ENCODE peak calls at places on chromosome 1, in five cellular contexts. One of them, this sample, is unnamed.

GRCh38 chr1:117673405-117673804 is 67.6 kb downstream of the TENT5C start:
- DNase-seq in amniotic stem cell: no peak
- DNase-seq in iPS-NIHi11: no peak
- DNase-seq in hypothalamus: no peak
- DNase-seq in GM12892: no peak
- DNase-seq in this sample: no peak

GRCh38 chr1:22132517-22133235 is 10.2 kb downstream of the WNT4 start:
- DNase-seq in hypothalamus: no peak
- DNase-seq in amniotic stem cell: peak
- DNase-seq in GM12892: no peak
- DNase-seq in iPS-NIHi11: no peak
- DNase-seq in this sample: peak

GRCh38 chr1:25647863-25648262 is 31.3 kb downstream of the MAN1C1 start:
- DNase-seq in hypothalamus: no peak
- DNase-seq in GM12892: no peak
- DNase-seq in iPS-NIHi11: no peak
- DNase-seq in amniotic stem cell: no peak
- DNase-seq in this sample: no peak

GRCh38 chr1:83552820-83553219 is 446.1 kb downstream of the TTLL7 start:
- DNase-seq in iPS-NIHi11: no peak
- DNase-seq in GM12892: no peak
- DNase-seq in hypothalamus: no peak
- DNase-seq in amniotic stem cell: no peak
- DNase-seq in this sample: no peak

GRCh38 chr1:245503548-245503947 is 348.8 kb downstream of the KIF26B start:
- DNase-seq in GM12892: no peak
- DNase-seq in amniotic stem cell: no peak
- DNase-seq in iPS-NIHi11: no peak
- DNase-seq in hypothalamus: no peak
- DNase-seq in this sample: no peak

GRCh38 chr1:15196807-15197530 is 43.4 kb downstream of the TMEM51 start:
- DNase-seq in amniotic stem cell: no peak
- DNase-seq in GM12892: no peak
- DNase-seq in iPS-NIHi11: peak
- DNase-seq in hypothalamus: no peak
- DNase-seq in this sample: no peak

GRCh38 chr1:160354388-160354985 is 11.3 kb downstream of the NCSTN start:
- DNase-seq in iPS-NIHi11: peak
- DNase-seq in hypothalamus: peak
- DNase-seq in amniotic stem cell: no peak
- DNase-seq in GM12892: no peak
- DNase-seq in this sample: no peak

GRCh38 chr1:183276386-183276785 is 90.3 kb downstream of the LAMC2 start:
- DNase-seq in amniotic stem cell: no peak
- DNase-seq in GM12892: no peak
- DNase-seq in hypothalamus: no peak
- DNase-seq in iPS-NIHi11: no peak
- DNase-seq in this sample: no peak

GRCh38 chr1:207317561-207317960 is 3.9 kb upstream of the CD55 start:
- DNase-seq in amniotic stem cell: no peak
- DNase-seq in iPS-NIHi11: no peak
- DNase-seq in GM12892: no peak
- DNase-seq in hypothalamus: no peak
- DNase-seq in this sample: no peak

GRCh38 chr1:24009406-24009805 is 29.3 kb upstream of the SRSF10 start:
- DNase-seq in GM12892: no peak
- DNase-seq in iPS-NIHi11: peak
- DNase-seq in hypothalamus: no peak
- DNase-seq in amniotic stem cell: no peak
- DNase-seq in this sample: no peak

GRCh38 chr1:921011-921837 is 2.5 kb upstream of the SAMD11 start:
- DNase-seq in hypothalamus: peak
- DNase-seq in iPS-NIHi11: peak
- DNase-seq in amniotic stem cell: peak
- DNase-seq in GM12892: no peak
- DNase-seq in this sample: no peak

GRCh38 chr1:150165622-150166612 is 16.2 kb downstream of the PLEKHO1 start:
- DNase-seq in amniotic stem cell: no peak
- DNase-seq in iPS-NIHi11: peak
- DNase-seq in GM12892: no peak
- DNase-seq in hypothalamus: peak
- DNase-seq in this sample: no peak

GRCh38 chr1:74895411-74895810 is 162.5 kb downstream of the TYW3 start:
- DNase-seq in GM12892: no peak
- DNase-seq in amniotic stem cell: no peak
- DNase-seq in iPS-NIHi11: no peak
- DNase-seq in hypothalamus: no peak
- DNase-seq in this sample: no peak

GRCh38 chr1:8473121-8473891 is 155.4 kb downstream of the SLC45A1 start:
- DNase-seq in GM12892: no peak
- DNase-seq in amniotic stem cell: no peak
- DNase-seq in iPS-NIHi11: no peak
- DNase-seq in hypothalamus: no peak
- DNase-seq in this sample: no peak

GRCh38 chr1:7464736-7465135 is 306.4 kb upstream of the VAMP3 start:
- DNase-seq in amniotic stem cell: no peak
- DNase-seq in GM12892: no peak
- DNase-seq in iPS-NIHi11: no peak
- DNase-seq in hypothalamus: no peak
- DNase-seq in this sample: no peak

GRCh38 chr1:37244815-37245214 is 210.5 kb upstream of the GRIK3 start:
- DNase-seq in GM12892: no peak
- DNase-seq in hypothalamus: no peak
- DNase-seq in amniotic stem cell: no peak
- DNase-seq in iPS-NIHi11: no peak
- DNase-seq in this sample: no peak

GRCh38 chr1:247857986-247858356 is 984 bp downstream of the TRIM58 start:
- DNase-seq in GM12892: no peak
- DNase-seq in iPS-NIHi11: no peak
- DNase-seq in hypothalamus: no peak
- DNase-seq in amniotic stem cell: no peak
- DNase-seq in this sample: no peak

GRCh38 chr1:51329443-51330325 is 678 bp downstream of the TTC39A start:
- DNase-seq in amniotic stem cell: no peak
- DNase-seq in hypothalamus: no peak
- DNase-seq in GM12892: no peak
- DNase-seq in iPS-NIHi11: no peak
- DNase-seq in this sample: no peak

GRCh38 chr1:17909634-17910033 is 154.5 kb downstream of the ACTL8 start:
- DNase-seq in amniotic stem cell: no peak
- DNase-seq in GM12892: no peak
- DNase-seq in iPS-NIHi11: peak
- DNase-seq in hypothalamus: no peak
- DNase-seq in this sample: no peak

GRCh38 chr1:20185834-20186782 is at the start of the genes PLA2G2C and UBXN10:
- DNase-seq in iPS-NIHi11: peak
- DNase-seq in GM12892: no peak
- DNase-seq in amniotic stem cell: no peak
- DNase-seq in hypothalamus: peak
- DNase-seq in this sample: no peak

GRCh38 chr1:75097686-75098085 is 36.5 kb upstream of the LHX8 start:
- DNase-seq in amniotic stem cell: no peak
- DNase-seq in hypothalamus: no peak
- DNase-seq in GM12892: no peak
- DNase-seq in iPS-NIHi11: no peak
- DNase-seq in this sample: peak

This sample was measured in fibroblast of the conjunctiva.